ENCODE peak calls at places on chromosomes 6 and 20, in five cellular contexts. J is mesenchymal stem cell, L is H9, W is H1, N is IMR-90. S is an unnamed sample.

GRCh38 chr6:22145823-22146379 is 150.9 kb downstream of the PRL start:
- DNase-seq in J (peak; percentile 39), L (peak; percentile 61), W (no peak), N (peak; percentile 78), S (peak; percentile 86)

GRCh38 chr20:20027284-20027683 is 10.1 kb downstream of the NAA20 start:
- DNase-seq in J (no peak), L (no peak), W (no peak), N (no peak), S (no peak)

GRCh38 chr6:136341967-136342366 is 52.3 kb upstream of the BCLAF1 start:
- DNase-seq in J (no peak), L (no peak), W (no peak), N (no peak), S (no peak)

GRCh38 chr6:38262041-38262440 is 377.7 kb downstream of the BTBD9 start:
- DNase-seq in J (peak; percentile 89), L (no peak), W (no peak), N (peak; percentile 92), S (peak; percentile 93)

GRCh38 chr6:2396292-2396691 is 150.9 kb upstream of the GMDS start:
- DNase-seq in J (no peak), L (no peak), W (no peak), N (no peak), S (peak; percentile 27)

GRCh38 chr6:40722553-40723258 is 135.5 kb upstream of the LRFN2 start:
- DNase-seq in J (peak; percentile 67), L (no peak), W (no peak), N (peak; percentile 6), S (no peak)

GRCh38 chr20:36441416-36441815 is 99.9 kb upstream of the MYL9 start:
- DNase-seq in J (no peak), L (no peak), W (no peak), N (no peak), S (no peak)

GRCh38 chr6:112665114-112665513 is 318.0 kb downstream of the RFPL4B start:
- DNase-seq in J (peak; percentile 10), L (no peak), W (no peak), N (peak; percentile 77), S (no peak)

GRCh38 chr6:147949981-147950622 is 392.5 kb upstream of the SASH1 start:
- DNase-seq in J (peak; percentile 26), L (no peak), W (no peak), N (peak; percentile 35), S (no peak)

GRCh38 chr20:17281478-17281877 is 54.6 kb downstream of the PCSK2 start:
- DNase-seq in J (no peak), L (peak; percentile 73), W (peak; percentile 84), N (peak; percentile 19), S (peak; percentile 79)

GRCh38 chr20:49762940-49763766 is 49.5 kb upstream of the B4GALT5 start:
- DNase-seq in J (peak; percentile 22), L (no peak), W (no peak), N (no peak), S (peak; percentile 97)

GRCh38 chr20:1122388-1123315 is 4.2 kb downstream of the PSMF1 start:
- DNase-seq in J (peak; percentile 73), L (no peak), W (no peak), N (peak; percentile 57), S (no peak)

GRCh38 chr6:144314003-144314485 is 28.9 kb downstream of the UTRN start:
- DNase-seq in J (peak; percentile 58), L (no peak), W (no peak), N (peak; percentile 75), S (no peak)

GRCh38 chr20:37384683-37385174 is 38.8 kb downstream of the SRC start:
- DNase-seq in J (peak; percentile 46), L (peak; percentile 68), W (peak; percentile 94), N (peak; percentile 38), S (peak; percentile 64)

DNA sequence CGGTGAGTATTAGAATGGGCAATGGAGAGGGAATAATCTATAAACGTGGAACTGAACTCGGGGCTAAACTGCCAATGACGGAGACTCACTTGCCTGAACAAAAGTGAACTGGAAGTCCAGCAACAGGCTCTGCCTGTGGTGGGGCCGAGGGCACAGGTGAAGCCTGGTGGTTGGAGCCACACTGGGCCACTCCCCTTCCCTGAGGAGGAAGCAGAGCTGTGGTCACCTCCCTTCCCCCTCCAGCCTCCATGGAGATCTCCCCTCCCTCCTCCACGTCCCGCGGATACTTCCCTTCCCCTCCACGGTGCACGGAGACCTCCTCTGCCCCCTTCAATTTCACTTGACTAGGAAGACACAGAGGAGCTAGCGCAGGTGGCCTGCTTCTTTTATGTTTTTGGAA is 14.7 kb upstream of the DSP start:
- DNase-seq in J (no peak), L (peak; percentile 56), W (peak; percentile 55), N (no peak), S (no peak)
- H2BK15ac ChIP-seq in J (no peak overlapping the region), L (no peak overlapping the region), W (no peak overlapping the region), N (no peak overlapping the region), S (no peak overlapping the region)

GRCh38 chr20:58694241-58695083 is 1.9 kb downstream of the NPEPL1 start:
- DNase-seq in J (no peak), L (peak; percentile 31), W (no peak), N (no peak), S (no peak)
- H3K9ac ChIP-seq in J (peak overlapping the region; percentile 88), L (no peak overlapping the region), W (no peak overlapping the region), N (no peak overlapping the region), S (no peak overlapping the region)

GRCh38 chr6:31619805-31620585 is 520 bp upstream of the PRRC2A start:
- DNase-seq in J (peak; percentile 100), L (peak; percentile 99), W (peak; percentile 94), N (peak; percentile 98), S (peak; percentile 100)
- H2BK15ac ChIP-seq in J (peak overlapping the region; percentile 96), L (no peak overlapping the region), W (peak overlapping the region; percentile 48), N (peak overlapping the region; percentile 71), S (no peak overlapping the region)

GRCh38 chr6:42047790-42048405 is 2.4 kb upstream of the TAF8 start:
- DNase-seq in J (no peak), L (no peak), W (no peak), N (no peak), S (no peak)
- H3K9ac ChIP-seq in J (peak overlapping the region; percentile 84), L (no peak overlapping the region), W (peak overlapping the region; percentile 55), N (peak overlapping the region; percentile 67), S (peak overlapping the region; percentile 65)

DNA sequence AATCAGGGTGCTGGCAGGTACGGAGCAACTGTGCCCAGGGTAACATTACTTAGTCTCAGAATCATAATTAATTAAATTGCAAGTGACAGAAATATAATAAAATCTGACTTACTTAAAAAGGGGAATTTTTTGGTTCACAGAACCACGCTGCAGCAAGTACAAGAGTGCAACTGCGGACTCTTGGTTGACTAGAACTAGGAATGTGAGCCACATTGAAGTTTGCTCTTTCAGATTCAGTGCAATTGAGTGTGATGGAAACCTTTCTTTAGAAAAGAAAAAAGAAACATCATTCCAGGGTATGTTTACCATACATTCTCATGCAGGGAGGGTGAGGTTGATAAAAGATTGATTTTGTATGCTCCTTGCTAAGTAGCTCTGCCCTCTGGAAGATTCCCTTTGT is 45.0 kb upstream of the GGTLC1 start:
- DNase-seq in J (no peak), L (no peak), W (no peak), N (no peak), S (no peak)
- H2BK15ac ChIP-seq in J (no peak overlapping the region), L (no peak overlapping the region), W (no peak overlapping the region), N (no peak overlapping the region), S (no peak overlapping the region)

DNA sequence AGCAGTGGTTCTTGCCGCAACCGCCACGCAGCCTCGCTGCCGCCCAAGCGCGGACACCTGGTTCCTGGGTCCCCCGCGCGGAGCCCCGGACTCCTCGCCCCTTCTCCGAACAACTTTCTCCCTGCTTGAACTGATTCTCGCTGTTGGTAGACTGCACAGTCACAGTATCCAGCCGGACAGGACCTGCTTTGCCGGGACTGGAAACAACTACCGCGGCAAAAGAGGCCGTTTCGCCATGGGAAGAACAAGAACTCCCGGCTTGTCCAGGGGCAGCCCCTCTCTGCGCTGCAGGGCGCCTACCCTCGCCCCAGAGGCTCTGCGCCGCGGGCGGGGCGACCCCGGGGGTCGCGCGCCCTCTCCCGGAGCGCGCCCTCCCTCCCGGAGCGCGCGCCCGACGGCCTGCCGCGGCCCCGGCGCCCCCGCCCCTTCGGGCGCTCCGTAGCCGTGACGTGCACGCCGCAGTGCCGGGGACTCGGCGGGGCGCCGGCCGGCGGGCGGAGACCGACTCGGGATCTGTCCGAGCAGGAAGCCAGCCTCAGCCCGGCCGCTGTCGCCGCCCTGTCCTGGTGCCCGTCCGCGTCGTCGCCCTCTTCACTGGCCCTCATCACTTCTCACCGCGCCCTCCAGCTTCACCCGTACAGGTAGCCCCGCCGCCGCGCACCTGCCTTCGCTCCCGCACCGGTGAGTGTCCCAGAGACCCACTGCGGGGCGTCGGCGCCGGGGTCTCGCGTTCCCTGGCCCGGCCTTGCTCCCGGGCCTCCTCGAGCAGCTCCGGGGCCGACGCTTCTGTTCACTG is at the start of gene MYO6:
- DNase-seq in J (peak; percentile 68), L (peak; percentile 83), W (peak; percentile 85), N (peak; percentile 47), S (peak; percentile 70)
- H3K9ac ChIP-seq in J (peak within 1 kb of the TSS; percentile 98), L (peak within 1 kb of the TSS; percentile 78), W (peak within 1 kb of the TSS; percentile 95), N (peak within 1 kb of the TSS; percentile 89), S (peak within 1 kb of the TSS; percentile 94)

GRCh38 chr6:36028088-36028886 is 679 bp downstream of the MAPK14 start:
- DNase-seq in J (peak; percentile 48), L (peak; percentile 37), W (peak; percentile 61), N (peak; percentile 12), S (peak; percentile 46)

GRCh38 chr6:36025260-36025931 is 955 bp upstream of the SLC26A8 start:
- DNase-seq in J (peak; percentile 37), L (no peak), W (no peak), N (peak; percentile 65), S (no peak)

GRCh38 chr6:36027501-36028087 is at the start of gene MAPK14:
- DNase-seq in J (peak; percentile 100), L (peak; percentile 99), W (peak; percentile 98), N (peak; percentile 100), S (peak; percentile 100)

GRCh38 chr6:36025932-36026327 is 1.5 kb upstream of the SLC26A8 start:
- DNase-seq in J (peak; percentile 41), L (no peak), W (no peak), N (peak; percentile 28), S (peak; percentile 74)

DNA sequence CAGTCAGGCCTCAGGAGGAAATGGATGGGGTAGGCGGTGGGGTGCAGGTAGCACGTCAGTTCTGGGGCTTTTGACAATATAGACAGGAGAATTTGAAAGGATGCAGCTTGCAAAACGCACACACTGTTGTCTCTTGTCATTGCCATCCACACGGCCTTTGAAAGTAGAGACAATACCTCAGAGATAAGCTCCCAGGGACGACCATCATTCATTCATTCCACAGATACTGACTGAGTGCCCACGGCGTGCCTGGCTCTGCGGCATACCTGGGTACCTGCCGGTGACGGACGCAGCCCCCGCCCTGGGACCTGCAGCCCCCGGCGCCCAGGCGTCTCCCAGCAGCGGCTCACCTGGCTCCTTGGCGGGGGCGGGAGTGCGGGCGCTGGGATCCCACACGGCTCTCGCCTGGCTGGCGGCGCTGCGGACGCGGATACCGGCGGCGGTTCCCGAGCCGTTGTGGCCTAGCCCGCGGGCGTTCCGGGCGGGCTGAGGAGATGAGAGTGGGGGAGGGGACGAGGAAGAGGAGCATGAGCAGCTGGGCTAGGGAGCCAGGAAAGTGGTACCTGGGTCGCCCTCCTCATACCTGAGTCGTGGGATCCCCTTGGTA is at the start of gene SLC26A8:
- DNase-seq in J (no peak), L (peak; percentile 44), W (peak; percentile 70), N (no peak), S (peak; percentile 28)
- H2BK15ac ChIP-seq in J (no peak within 1 kb of the TSS), L (no peak within 1 kb of the TSS), W (peak within 1 kb of the TSS; percentile 89), N (peak within 1 kb of the TSS; percentile 64), S (no peak within 1 kb of the TSS)